ENCODE peak calls at places on chromosomes 13 and 19, in nine cellular contexts. O, B, Q, L, C, U, G, W and T are unnamed samples.

GRCh38 chr13:45231722-45232121 is 30.9 kb upstream of the KCTD4 start:
- DNase-seq in O (no peak), B (no peak), Q (no peak), L (no peak), C (peak), U (no peak), G (no peak), W (peak), T (no peak)

GRCh38 chr19:15379996-15380647 is 535 bp upstream of the AKAP8 start:
- DNase-seq in O (peak), B (peak), Q (peak), L (peak), C (peak), U (peak), G (peak), W (peak), T (peak)

GRCh38 chr13:114219406-114219805 is 15.3 kb upstream of the CDC16 start:
- DNase-seq in O (no peak), B (no peak), Q (no peak), L (no peak), C (no peak), U (no peak), G (no peak), W (no peak), T (no peak)

GRCh38 chr19:55080121-55080914 is 4.6 kb downstream of the EPS8L1 start:
- DNase-seq in O (peak), B (no peak), Q (peak), L (peak), C (peak), U (no peak), G (no peak), W (peak), T (no peak)

GRCh38 chr13:75704942-75705320 is 68.8 kb downstream of the LMO7 start:
- DNase-seq in O (peak), B (no peak), Q (peak), L (peak), C (peak), U (no peak), G (peak), W (no peak), T (peak)

GRCh38 chr13:99867535-99868271 is 103.9 kb downstream of the ZIC5 start:
- DNase-seq in O (no peak), B (no peak), Q (no peak), L (no peak), C (no peak), U (no peak), G (no peak), W (no peak), T (no peak)

GRCh38 chr19:2059422-2060201 is 8.6 kb upstream of the MKNK2 start:
- DNase-seq in O (peak), B (peak), Q (peak), L (peak), C (peak), U (no peak), G (peak), W (peak), T (peak)

GRCh38 chr19:10294368-10294697 is 4.6 kb downstream of the ICAM5 start:
- DNase-seq in O (no peak), B (no peak), Q (no peak), L (no peak), C (no peak), U (no peak), G (no peak), W (no peak), T (no peak)

GRCh38 chr13:93182406-93182805 is 44.2 kb upstream of the GPC6 start:
- DNase-seq in O (no peak), B (no peak), Q (no peak), L (no peak), C (no peak), U (no peak), G (no peak), W (no peak), T (no peak)

GRCh38 chr13:62185631-62186256 is 770.1 kb upstream of the PCDH20 start:
- DNase-seq in O (no peak), B (no peak), Q (no peak), L (no peak), C (no peak), U (no peak), G (no peak), W (no peak), T (no peak)

GRCh38 chr13:80224468-80224867 is 116.5 kb downstream of the SPRY2 start:
- DNase-seq in O (no peak), B (no peak), Q (no peak), L (no peak), C (peak), U (no peak), G (peak), W (no peak), T (no peak)

GRCh38 chr19:42254850-42255765 is at the start of gene ERF:
- DNase-seq in O (peak), B (peak), Q (peak), L (peak), C (peak), U (peak), G (peak), W (peak), T (peak)

GRCh38 chr19:53055117-53055516 is 10.6 kb downstream of the ERVV-2 start:
- DNase-seq in O (no peak), B (no peak), Q (no peak), L (no peak), C (no peak), U (no peak), G (peak), W (no peak), T (no peak)

GRCh38 chr13:110916671-110917142 is 1.8 kb upstream of the ANKRD10 start:
- DNase-seq in O (no peak), B (no peak), Q (no peak), L (no peak), C (peak), U (no peak), G (no peak), W (peak), T (no peak)

GRCh38 chr19:36060430-36060829 is 5.7 kb downstream of the WDR62 start:
- DNase-seq in O (no peak), B (no peak), Q (peak), L (peak), C (peak), U (peak), G (peak), W (peak), T (peak)

GRCh38 chr13:99000137-99000536 is 22.3 kb upstream of the DOCK9 start:
- DNase-seq in O (no peak), B (no peak), Q (no peak), L (no peak), C (no peak), U (no peak), G (no peak), W (no peak), T (no peak)

GRCh38 chr19:43408043-43408442 is 6.6 kb upstream of the TEX101 start:
- DNase-seq in O (no peak), B (no peak), Q (no peak), L (no peak), C (no peak), U (no peak), G (no peak), W (no peak), T (no peak)

GRCh38 chr19:1102407-1103106 is 1.2 kb upstream of the GPX4 start:
- DNase-seq in O (no peak), B (peak), Q (peak), L (peak), C (peak), U (no peak), G (peak), W (peak), T (peak)

GRCh38 chr13:53445682-53446081 is 417.1 kb downstream of the OLFM4 start:
- DNase-seq in O (no peak), B (no peak), Q (no peak), L (no peak), C (no peak), U (no peak), G (no peak), W (no peak), T (no peak)

GRCh38 chr19:33440241-33440640 is 66.7 kb downstream of the CEBPG start:
- DNase-seq in O (no peak), B (no peak), Q (no peak), L (no peak), C (no peak), U (no peak), G (no peak), W (no peak), T (no peak)

GRCh38 chr19:41876847-41877489 is at the start of gene CD79A:
- DNase-seq in O (no peak), B (no peak), Q (no peak), L (no peak), C (no peak), U (no peak), G (no peak), W (no peak), T (no peak)

GRCh38 chr13:106318941-106319411 is 216.5 kb downstream of the EFNB2 start:
- DNase-seq in O (no peak), B (no peak), Q (peak), L (no peak), C (peak), U (no peak), G (peak), W (peak), T (peak)

GRCh38 chr19:54255105-54255775 is 1.8 kb downstream of the LILRB5 start:
- DNase-seq in O (no peak), B (no peak), Q (no peak), L (no peak), C (no peak), U (no peak), G (no peak), W (no peak), T (no peak)

GRCh38 chr13:100195568-100195967 is 106.7 kb downstream of the PCCA start:
- DNase-seq in O (no peak), B (no peak), Q (no peak), L (no peak), C (no peak), U (no peak), G (no peak), W (no peak), T (no peak)

GRCh38 chr19:291561-292280 is 518 bp upstream of the PLPP2 start:
- DNase-seq in O (peak), B (no peak), Q (peak), L (peak), C (no peak), U (no peak), G (no peak), W (no peak), T (no peak)

GRCh38 chr13:95704510-95704909 is 27.6 kb downstream of the DNAJC3 start:
- DNase-seq in O (no peak), B (no peak), Q (peak), L (no peak), C (peak), U (no peak), G (peak), W (no peak), T (no peak)

GRCh38 chr13:51576754-51577153 is 7.5 kb upstream of the WDFY2 start:
- DNase-seq in O (no peak), B (no peak), Q (no peak), L (no peak), C (no peak), U (no peak), G (no peak), W (no peak), T (no peak)

GRCh38 chr13:20566424-20566916 is 487 bp upstream of the IFT88 start:
- DNase-seq in O (no peak), B (peak), Q (peak), L (no peak), C (peak), U (peak), G (peak), W (no peak), T (peak)

GRCh38 chr19:18980432-18981020 is 39.5 kb upstream of the HOMER3 start:
- DNase-seq in O (no peak), B (no peak), Q (no peak), L (no peak), C (no peak), U (no peak), G (no peak), W (no peak), T (no peak)

GRCh38 chr13:90974249-90974954 is 373.1 kb upstream of the MIR17HG start:
- DNase-seq in O (no peak), B (no peak), Q (no peak), L (no peak), C (no peak), U (no peak), G (no peak), W (no peak), T (no peak)

GRCh38 chr13:90968510-90968909 is 379.0 kb upstream of the MIR17HG start:
- DNase-seq in O (no peak), B (no peak), Q (peak), L (no peak), C (peak), U (no peak), G (peak), W (peak), T (peak)
- TF ChIP-seq CTCF in O (no peak), B (no peak), Q (peak), L (no peak), C (peak), U (peak), G (peak), W (peak), T (no peak)

GRCh38 chr13:39684531-39685137 is 29.2 kb downstream of the COG6 start:
- DNase-seq in O (no peak), B (no peak), Q (peak), L (no peak), C (peak), U (peak), G (peak), W (peak), T (no peak)
- TF ChIP-seq CTCF in O (peak), B (peak), Q (peak), L (no peak), C (no peak), U (peak), G (peak), W (no peak), T (no peak)

GRCh38 chr13:60329221-60329983 is 67.6 kb upstream of the TDRD3 start:
- DNase-seq in O (no peak), B (no peak), Q (peak), L (peak), C (peak), U (peak), G (peak), W (peak), T (peak)
- TF ChIP-seq CTCF in O (no peak), B (peak), Q (peak), L (no peak), C (peak), U (peak), G (peak), W (peak), T (no peak)

GRCh38 chr13:89115307-89115706 is 1444.1 kb downstream of the SLITRK5 start:
- DNase-seq in O (no peak), B (no peak), Q (no peak), L (no peak), C (no peak), U (no peak), G (no peak), W (no peak), T (no peak)
- TF ChIP-seq CTCF in O (no peak), B (no peak), Q (no peak), L (no peak), C (peak), U (no peak), G (peak), W (peak), T (no peak)

DNA sequence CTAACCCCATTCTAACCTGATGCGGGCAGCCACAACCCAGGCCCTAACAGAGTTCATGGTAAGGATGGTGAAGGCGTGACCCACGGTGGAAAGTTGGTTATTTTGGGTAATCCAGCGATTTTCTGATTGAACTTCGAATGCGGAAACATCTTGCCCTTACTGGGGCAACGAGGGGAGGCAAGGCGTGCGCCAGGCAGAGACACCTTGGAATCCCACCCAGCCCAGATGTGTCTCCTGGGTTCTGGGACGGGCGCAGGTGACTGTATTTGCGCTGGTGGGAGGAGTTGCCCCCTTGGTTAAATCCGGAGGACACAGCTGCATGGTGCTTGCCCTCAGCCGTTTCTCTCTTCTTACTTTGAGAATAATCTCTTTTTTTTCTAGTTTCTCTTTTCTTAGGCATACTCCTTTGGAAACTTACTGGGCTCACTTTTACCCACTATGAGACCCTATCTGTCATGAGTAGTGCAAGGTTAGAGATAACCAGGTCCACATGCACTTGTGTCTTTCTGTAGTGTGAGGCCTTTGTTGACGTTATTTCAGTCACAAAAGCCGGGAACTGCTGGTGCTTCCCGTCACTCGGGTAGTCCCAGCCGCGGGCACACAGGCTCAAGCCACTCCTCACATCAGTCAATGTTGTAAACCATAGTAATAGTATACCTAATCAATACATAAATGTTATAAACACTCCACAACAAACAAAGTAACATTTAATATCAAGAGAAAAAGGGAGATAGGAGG is 81.5 kb downstream of the ATP11A start:
- DNase-seq in O (no peak), B (no peak), Q (no peak), L (no peak), C (no peak), U (no peak), G (no peak), W (no peak), T (no peak)
- TF ChIP-seq CTCF in O (no peak), B (no peak), Q (no peak), L (no peak), C (no peak), U (no peak), G (no peak), W (no peak), T (no peak)